ENCODE peak calls at places on chromosomes 13 and 19, in six cellular contexts. One of them, this sample, is unnamed. For H3K36me3, the result is how much of the 10 kb centered on the place peaks cover.

GRCh38 chr19:12944064-12944674 is 1.5 kb upstream of the RAD23A start:
- DNase-seq in stomach: no peak
- DNase-seq in prostate gland: no peak
- DNase-seq in HepG2: no peak
- DNase-seq in upper lobe of left lung: no peak
- DNase-seq in GM12878: no peak
- DNase-seq in this sample: no peak

GRCh38 chr13:72656357-72656756 is 71.1 kb downstream of the MZT1 start:
- DNase-seq in stomach: no peak
- DNase-seq in prostate gland: no peak
- DNase-seq in HepG2: no peak
- DNase-seq in upper lobe of left lung: no peak
- DNase-seq in GM12878: no peak
- DNase-seq in this sample: no peak

GRCh38 chr19:7851623-7852500 is 21.8 kb downstream of the EVI5L start:
- DNase-seq in stomach: no peak
- DNase-seq in prostate gland: no peak
- DNase-seq in HepG2: no peak
- DNase-seq in upper lobe of left lung: no peak
- DNase-seq in GM12878: no peak
- DNase-seq in this sample: no peak

GRCh38 chr13:32234914-32235313 is 80.2 kb downstream of the ZAR1L start:
- DNase-seq in stomach: no peak
- DNase-seq in prostate gland: no peak
- DNase-seq in HepG2: no peak
- DNase-seq in upper lobe of left lung: no peak
- DNase-seq in GM12878: no peak
- DNase-seq in this sample: peak

GRCh38 chr19:31334849-31335624 is 14.2 kb downstream of the TSHZ3 start:
- DNase-seq in stomach: peak
- DNase-seq in prostate gland: no peak
- DNase-seq in HepG2: no peak
- DNase-seq in upper lobe of left lung: no peak
- DNase-seq in GM12878: no peak
- DNase-seq in this sample: no peak

GRCh38 chr19:33397536-33398360 is 24.2 kb downstream of the CEBPG start:
- DNase-seq in stomach: no peak
- DNase-seq in prostate gland: no peak
- DNase-seq in HepG2: peak
- DNase-seq in upper lobe of left lung: no peak
- DNase-seq in GM12878: no peak
- DNase-seq in this sample: no peak

GRCh38 chr13:98798849-98799645 is 46.6 kb upstream of the SLC15A1 start:
- DNase-seq in stomach: no peak
- DNase-seq in prostate gland: no peak
- DNase-seq in HepG2: peak
- DNase-seq in upper lobe of left lung: no peak
- DNase-seq in GM12878: no peak
- DNase-seq in this sample: no peak

GRCh38 chr19:43476606-43477005 is 11.2 kb upstream of the LYPD3 start:
- DNase-seq in stomach: no peak
- DNase-seq in prostate gland: no peak
- DNase-seq in HepG2: no peak
- DNase-seq in upper lobe of left lung: no peak
- DNase-seq in GM12878: no peak
- DNase-seq in this sample: no peak

DNA sequence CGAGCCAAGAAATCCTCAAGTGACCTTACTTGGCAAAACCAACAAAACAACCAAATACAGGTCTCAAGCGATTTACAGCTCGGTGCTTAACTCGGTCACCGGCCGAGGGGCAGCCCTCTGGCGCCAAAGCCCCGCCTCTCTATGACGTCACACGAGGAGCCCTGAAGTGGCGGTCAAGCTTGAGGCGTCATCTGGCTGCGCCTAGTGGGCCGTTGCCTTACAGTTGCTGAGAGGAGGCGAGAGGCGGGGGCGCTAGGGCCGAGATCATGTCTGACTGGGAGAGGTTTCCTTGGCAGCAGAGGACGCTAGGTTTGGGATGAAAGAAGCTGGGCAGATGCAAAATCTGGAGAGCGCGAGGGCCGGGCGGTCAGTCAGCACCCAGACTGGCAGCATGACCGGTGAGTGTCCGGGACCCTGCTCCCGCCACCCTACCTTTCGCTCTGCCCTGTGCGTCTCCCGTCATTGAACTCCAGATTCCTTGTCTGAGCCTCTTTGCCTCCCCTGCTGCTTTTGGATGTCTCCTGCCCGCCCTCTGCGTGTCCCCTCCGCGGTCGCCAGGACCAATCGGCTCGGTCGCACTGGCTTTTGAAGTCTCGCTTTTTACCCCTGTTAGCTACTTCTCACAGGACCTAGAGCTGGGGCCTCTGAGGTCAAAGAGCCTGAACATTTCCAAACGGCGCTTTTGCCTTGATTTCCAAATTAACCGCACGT is at the start of gene CDADC1:
- DNase-seq in stomach: peak
- DNase-seq in prostate gland: peak
- DNase-seq in HepG2: peak
- DNase-seq in upper lobe of left lung: peak
- DNase-seq in GM12878: peak
- DNase-seq in this sample: peak
- TF ChIP-seq POLR2A in stomach: no peak
- TF ChIP-seq POLR2A in prostate gland: peak
- TF ChIP-seq POLR2A in HepG2: peak
- TF ChIP-seq POLR2A in upper lobe of left lung: no peak
- TF ChIP-seq POLR2A in GM12878: peak
- TF ChIP-seq POLR2A in this sample: peak

GRCh38 chr19:4911786-4912672 is 2.7 kb downstream of the UHRF1 start:
- DNase-seq in stomach: peak
- DNase-seq in prostate gland: peak
- DNase-seq in HepG2: peak
- DNase-seq in upper lobe of left lung: peak
- DNase-seq in GM12878: no peak
- DNase-seq in this sample: no peak
- H3K36me3 ChIP-seq in stomach: under half
- H3K36me3 ChIP-seq in prostate gland: under half
- H3K36me3 ChIP-seq in HepG2: under half
- H3K36me3 ChIP-seq in upper lobe of left lung: under half
- H3K36me3 ChIP-seq in GM12878: under half
- H3K36me3 ChIP-seq in this sample: under half

DNA sequence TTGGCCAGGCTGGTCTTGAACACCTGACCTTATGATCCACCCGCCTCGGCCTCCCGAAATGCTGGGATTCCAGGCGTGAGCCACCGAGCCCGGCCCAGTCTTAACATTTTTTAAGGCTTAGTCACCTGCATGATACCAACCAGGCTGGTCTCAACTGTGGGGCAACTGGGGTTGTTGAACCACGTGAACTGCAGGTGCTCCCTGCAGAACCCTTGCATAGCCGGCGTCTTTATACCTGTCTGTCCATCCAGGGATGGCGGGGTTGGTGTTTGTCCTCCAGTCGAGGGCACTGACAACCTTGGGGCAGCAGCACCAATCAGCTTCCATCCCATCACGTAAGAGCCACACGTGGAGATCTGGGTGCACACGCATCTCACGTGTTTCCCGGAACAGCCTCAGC is 24.8 kb upstream of the LILRA2 start:
- DNase-seq in stomach: no peak
- DNase-seq in prostate gland: no peak
- DNase-seq in HepG2: no peak
- DNase-seq in upper lobe of left lung: no peak
- DNase-seq in GM12878: no peak
- DNase-seq in this sample: peak
- TF ChIP-seq POLR2AphosphoS5 in stomach: no peak
- TF ChIP-seq POLR2AphosphoS5 in prostate gland: no peak
- TF ChIP-seq POLR2AphosphoS5 in HepG2: no peak
- TF ChIP-seq POLR2AphosphoS5 in upper lobe of left lung: no peak
- TF ChIP-seq POLR2AphosphoS5 in GM12878: no peak
- TF ChIP-seq POLR2AphosphoS5 in this sample: no peak

GRCh38 chr19:45336696-45337251 is 3.8 kb upstream of the KLC3 start:
- DNase-seq in stomach: no peak
- DNase-seq in prostate gland: no peak
- DNase-seq in HepG2: no peak
- DNase-seq in upper lobe of left lung: no peak
- DNase-seq in GM12878: no peak
- DNase-seq in this sample: no peak

GRCh38 chr19:45340899-45341453 is 426 bp downstream of the KLC3 start:
- DNase-seq in stomach: no peak
- DNase-seq in prostate gland: peak
- DNase-seq in HepG2: no peak
- DNase-seq in upper lobe of left lung: no peak
- DNase-seq in GM12878: no peak
- DNase-seq in this sample: no peak

GRCh38 chr19:45342911-45343310 is 2.4 kb downstream of the KLC3 start:
- DNase-seq in stomach: no peak
- DNase-seq in prostate gland: no peak
- DNase-seq in HepG2: no peak
- DNase-seq in upper lobe of left lung: no peak
- DNase-seq in GM12878: no peak
- DNase-seq in this sample: no peak

GRCh38 chr19:45339629-45340028 is 921 bp upstream of the KLC3 start:
- DNase-seq in stomach: no peak
- DNase-seq in prostate gland: no peak
- DNase-seq in HepG2: no peak
- DNase-seq in upper lobe of left lung: no peak
- DNase-seq in GM12878: no peak
- DNase-seq in this sample: no peak

GRCh38 chr19:45340232-45340898 is at the start of gene KLC3:
- DNase-seq in stomach: peak
- DNase-seq in prostate gland: peak
- DNase-seq in HepG2: no peak
- DNase-seq in upper lobe of left lung: peak
- DNase-seq in GM12878: no peak
- DNase-seq in this sample: no peak
- TF ChIP-seq POLR2A in stomach: no peak
- TF ChIP-seq POLR2A in prostate gland: peak
- TF ChIP-seq POLR2A in HepG2: no peak
- TF ChIP-seq POLR2A in upper lobe of left lung: no peak
- TF ChIP-seq POLR2A in GM12878: no peak
- TF ChIP-seq POLR2A in this sample: no peak

DNA sequence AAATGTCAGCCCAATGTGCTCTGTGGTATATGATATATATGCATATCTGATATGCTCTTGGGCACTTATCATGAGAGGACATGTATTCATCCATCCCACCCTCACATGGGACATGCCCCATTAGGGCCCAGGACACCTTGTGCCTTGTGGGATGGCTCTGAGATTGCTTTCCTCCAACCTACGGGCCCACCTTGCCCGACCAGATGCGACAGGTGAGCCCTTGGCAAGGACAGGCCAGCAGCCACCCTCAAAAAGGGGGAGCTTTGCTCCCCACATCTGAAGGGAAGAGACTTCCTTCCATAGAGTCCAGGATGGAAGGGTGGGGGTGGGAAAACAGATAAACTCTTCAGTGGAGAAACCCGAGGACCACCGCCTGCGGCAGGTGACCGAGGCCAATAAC is 58.6 kb downstream of the SLC7A1 start:
- DNase-seq in stomach: no peak
- DNase-seq in prostate gland: no peak
- DNase-seq in HepG2: no peak
- DNase-seq in upper lobe of left lung: no peak
- DNase-seq in GM12878: no peak
- DNase-seq in this sample: no peak
- H3K36me3 ChIP-seq in stomach: under half
- H3K36me3 ChIP-seq in prostate gland: under half
- H3K36me3 ChIP-seq in HepG2: half or more
- H3K36me3 ChIP-seq in upper lobe of left lung: under half
- H3K36me3 ChIP-seq in GM12878: under half
- H3K36me3 ChIP-seq in this sample: under half

GRCh38 chr19:38665950-38666661 is 18.7 kb downstream of the ACTN4 start:
- DNase-seq in stomach: no peak
- DNase-seq in prostate gland: peak
- DNase-seq in HepG2: peak
- DNase-seq in upper lobe of left lung: peak
- DNase-seq in GM12878: no peak
- DNase-seq in this sample: no peak
- TF ChIP-seq POLR2AphosphoS5 in stomach: peak
- TF ChIP-seq POLR2AphosphoS5 in prostate gland: peak
- TF ChIP-seq POLR2AphosphoS5 in HepG2: no peak
- TF ChIP-seq POLR2AphosphoS5 in upper lobe of left lung: peak
- TF ChIP-seq POLR2AphosphoS5 in GM12878: no peak
- TF ChIP-seq POLR2AphosphoS5 in this sample: peak

DNA sequence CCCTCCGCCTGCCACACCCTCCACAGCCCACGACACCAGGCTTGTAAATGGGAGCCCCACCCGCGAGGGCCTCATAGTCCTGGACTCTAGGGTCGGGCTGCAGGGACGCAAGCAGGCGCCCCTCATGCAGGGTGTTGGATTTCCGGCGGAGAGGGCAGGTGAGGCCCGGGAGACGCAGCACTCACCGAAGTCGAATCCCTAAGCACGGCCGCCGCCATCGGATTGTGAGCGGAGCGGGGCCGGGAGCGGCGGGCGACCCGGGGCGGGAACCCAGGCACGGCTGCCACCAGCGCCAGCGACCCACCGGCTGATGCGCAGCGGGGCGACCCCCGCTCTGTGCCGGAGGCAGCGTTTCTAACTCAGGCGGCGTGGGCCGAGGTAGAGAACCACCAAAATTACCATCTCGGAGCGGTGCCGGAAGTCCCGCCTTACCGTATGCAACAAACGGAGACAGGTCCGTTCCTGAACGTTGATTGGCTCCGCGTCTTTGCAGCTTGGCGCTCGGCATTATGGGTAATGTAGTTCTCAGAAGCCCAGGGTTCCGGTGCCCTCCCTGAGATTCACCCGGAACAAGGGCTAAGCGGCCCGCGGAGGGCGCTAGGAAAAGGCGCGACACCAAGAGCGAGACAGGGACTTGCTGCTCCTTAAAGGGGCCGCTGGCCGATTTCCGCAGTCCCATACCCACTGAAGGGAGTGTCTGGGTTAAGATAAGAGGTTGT is at the start of gene ZNF416:
- DNase-seq in stomach: peak
- DNase-seq in prostate gland: peak
- DNase-seq in HepG2: peak
- DNase-seq in upper lobe of left lung: peak
- DNase-seq in GM12878: peak
- DNase-seq in this sample: peak
- TF ChIP-seq POLR2A in stomach: no peak
- TF ChIP-seq POLR2A in prostate gland: peak
- TF ChIP-seq POLR2A in HepG2: no peak
- TF ChIP-seq POLR2A in upper lobe of left lung: no peak
- TF ChIP-seq POLR2A in GM12878: peak
- TF ChIP-seq POLR2A in this sample: no peak

GRCh38 chr19:14160017-14160703 is 23.8 kb upstream of the ASF1B start:
- DNase-seq in stomach: no peak
- DNase-seq in prostate gland: no peak
- DNase-seq in HepG2: no peak
- DNase-seq in upper lobe of left lung: no peak
- DNase-seq in GM12878: no peak
- DNase-seq in this sample: no peak
- H3K36me3 ChIP-seq in stomach: under half
- H3K36me3 ChIP-seq in prostate gland: under half
- H3K36me3 ChIP-seq in HepG2: under half
- H3K36me3 ChIP-seq in upper lobe of left lung: under half
- H3K36me3 ChIP-seq in GM12878: under half
- H3K36me3 ChIP-seq in this sample: under half